ENCODE peak calls at places on chromosomes 4 and X, in four cellular contexts. K is Right ventricle myocardium inferior; U is GM13977; E is stimulated activated CD8-positive, alpha-beta memory T cell treated with anti-CD3 and anti-CD28 coated beads, Interleukin-15, amount 100 ng/mL, for 24 hours. I is an unnamed sample.
A peak's percentile ranks its signal among the peaks of the same experiment; 100 is the strongest.

GRCh38 chr4:95087657-95088455 is 330.1 kb downstream of the BMPR1B start:
- DNase-seq in E (no peak), K (no peak), U (no peak), I (no peak)

GRCh38 chr4:124961138-124961750 is 248.7 kb upstream of the ANKRD50 start:
- DNase-seq in U (no peak), E (no peak), K (no peak), I (no peak)

GRCh38 chrX:106802063-106802387 is 448 bp upstream of the TBC1D8B start:
- DNase-seq in K (no peak), E (no peak), U (no peak), I (no peak)

GRCh38 chrX:145817299-145817665 is 347 bp upstream of the SLITRK2 start:
- DNase-seq in K (peak; percentile 51), E (no peak), U (no peak), I (no peak)

GRCh38 chr4:89221175-89221867 is 86.3 kb downstream of the GPRIN3 start:
- DNase-seq in K (no peak), U (no peak), E (no peak), I (no peak)

GRCh38 chrX:72381439-72382198 is 75.9 kb upstream of the CITED1 start:
- DNase-seq in E (no peak), K (no peak), U (no peak), I (no peak)

GRCh38 chrX:3178329-3178728 is 137.1 kb downstream of the ARSF start:
- DNase-seq in U (no peak), E (no peak), K (no peak), I (no peak)

GRCh38 chr4:186137193-186137792 is 32.8 kb downstream of the FAM149A start:
- DNase-seq in K (no peak), E (no peak), U (no peak), I (no peak)

GRCh38 chr4:72430050-72430449 is 139.0 kb downstream of the ADAMTS3 start:
- DNase-seq in U (no peak), E (no peak), K (no peak), I (no peak)